ENCODE peak calls at places on chromosomes 16 and 17, in five cellular contexts. T, H, Q, E and K are unnamed samples.

GRCh38 chr16:82748026-82748425 is 121.3 kb downstream of the CDH13 start:
- DNase-seq in T (no peak), H (no peak), Q (no peak), E (peak; percentile 92), K (no peak)

GRCh38 chr17:28849281-28849680 is 5.5 kb upstream of the ERAL1 start:
- DNase-seq in T (no peak), H (no peak), Q (no peak), E (peak; percentile 17), K (no peak)

GRCh38 chr16:16151315-16151714 is 72.0 kb downstream of the ABCC6 start:
- DNase-seq in T (no peak), H (peak; percentile 26), Q (no peak), E (no peak), K (no peak)

GRCh38 chr16:57092786-57093301 is 461 bp downstream of the CPNE2 start:
- DNase-seq in T (peak; percentile 42), H (no peak), Q (peak; percentile 50), E (no peak), K (peak; percentile 38)

GRCh38 chr17:74455025-74455585 is 11.3 kb upstream of the CD300A start:
- DNase-seq in T (no peak), H (no peak), Q (no peak), E (no peak), K (no peak)

GRCh38 chr17:19305261-19305660 is 57.3 kb downstream of the B9D1 start:
- DNase-seq in T (no peak), H (peak; percentile 48), Q (no peak), E (no peak), K (no peak)

GRCh38 chr17:60971515-60972369 is 294.1 kb downstream of the BCAS3 start:
- DNase-seq in T (no peak), H (peak; percentile 59), Q (peak; percentile 53), E (peak; percentile 70), K (peak; percentile 10)

GRCh38 chr17:75843577-75844529 is at the start of gene UNC13D:
- DNase-seq in T (peak; percentile 44), H (peak; percentile 26), Q (peak; percentile 72), E (no peak), K (peak; percentile 75)

GRCh38 chr17:52724578-52724977 is 566.1 kb upstream of the CA10 start:
- DNase-seq in T (no peak), H (no peak), Q (no peak), E (no peak), K (no peak)

GRCh38 chr17:6589266-6589946 is 33.1 kb upstream of the PITPNM3 start:
- DNase-seq in T (no peak), H (no peak), Q (no peak), E (no peak), K (no peak)

GRCh38 chr16:67993207-67994036 is 5.9 kb downstream of the DPEP2 start:
- DNase-seq in T (peak; percentile 77), H (peak; percentile 21), Q (peak; percentile 85), E (peak; percentile 59), K (peak; percentile 81)